ENCODE peak calls at places on chromosomes 13 and 19, in eight cellular contexts. One of them, this sample, is unnamed.

GRCh38 chr13:109309625-109310363 is 476.6 kb downstream of the IRS2 start:
- DNase-seq in osteoblast: no peak
- DNase-seq in left ventricle myocardium inferior: no peak
- DNase-seq in lower lobe of right lung: no peak
- DNase-seq in CD4-positive, alpha-beta memory T cell: no peak
- DNase-seq in endodermal cell: no peak
- DNase-seq in GM23248: no peak
- DNase-seq in CD8-positive, alpha-beta T cell: no peak
- DNase-seq in this sample: no peak

GRCh38 chr19:30546332-30546731 is 174.1 kb downstream of the ZNF536 start:
- DNase-seq in GM23248: no peak
- DNase-seq in lower lobe of right lung: no peak
- DNase-seq in left ventricle myocardium inferior: no peak
- DNase-seq in CD4-positive, alpha-beta memory T cell: no peak
- DNase-seq in CD8-positive, alpha-beta T cell: no peak
- DNase-seq in osteoblast: no peak
- DNase-seq in endodermal cell: no peak
- DNase-seq in this sample: no peak

GRCh38 chr13:61600360-61601033 is 184.8 kb upstream of the PCDH20 start:
- DNase-seq in left ventricle myocardium inferior: no peak
- DNase-seq in endodermal cell: no peak
- DNase-seq in GM23248: no peak
- DNase-seq in CD4-positive, alpha-beta memory T cell: no peak
- DNase-seq in osteoblast: no peak
- DNase-seq in CD8-positive, alpha-beta T cell: no peak
- DNase-seq in lower lobe of right lung: no peak
- DNase-seq in this sample: no peak

GRCh38 chr13:39132286-39132685 is 94.0 kb downstream of the NHLRC3 start:
- DNase-seq in left ventricle myocardium inferior: no peak
- DNase-seq in GM23248: peak; percentile 11
- DNase-seq in CD4-positive, alpha-beta memory T cell: no peak
- DNase-seq in osteoblast: peak; percentile 4
- DNase-seq in lower lobe of right lung: no peak
- DNase-seq in CD8-positive, alpha-beta T cell: no peak
- DNase-seq in endodermal cell: no peak
- DNase-seq in this sample: no peak

GRCh38 chr19:16386619-16387240 is 62.1 kb downstream of the KLF2 start:
- DNase-seq in osteoblast: peak; percentile 95
- DNase-seq in left ventricle myocardium inferior: peak; percentile 33
- DNase-seq in CD8-positive, alpha-beta T cell: no peak
- DNase-seq in GM23248: peak; percentile 74
- DNase-seq in lower lobe of right lung: no peak
- DNase-seq in CD4-positive, alpha-beta memory T cell: peak; percentile 66
- DNase-seq in endodermal cell: peak; percentile 85
- DNase-seq in this sample: peak; percentile 72

GRCh38 chr19:33624586-33625153 is 2.9 kb downstream of the CHST8 start:
- DNase-seq in GM23248: no peak
- DNase-seq in lower lobe of right lung: no peak
- DNase-seq in osteoblast: no peak
- DNase-seq in CD4-positive, alpha-beta memory T cell: no peak
- DNase-seq in left ventricle myocardium inferior: no peak
- DNase-seq in endodermal cell: no peak
- DNase-seq in CD8-positive, alpha-beta T cell: no peak
- DNase-seq in this sample: no peak

GRCh38 chr19:50512112-50512998 is 1.4 kb downstream of the ASPDH start:
- DNase-seq in GM23248: no peak
- DNase-seq in CD4-positive, alpha-beta memory T cell: no peak
- DNase-seq in lower lobe of right lung: peak; percentile 57
- DNase-seq in endodermal cell: no peak
- DNase-seq in left ventricle myocardium inferior: no peak
- DNase-seq in osteoblast: no peak
- DNase-seq in CD8-positive, alpha-beta T cell: no peak
- DNase-seq in this sample: peak; percentile 73

GRCh38 chr13:76189882-76190519 is 553.9 kb downstream of the LMO7 start:
- DNase-seq in CD8-positive, alpha-beta T cell: no peak
- DNase-seq in lower lobe of right lung: no peak
- DNase-seq in osteoblast: no peak
- DNase-seq in left ventricle myocardium inferior: no peak
- DNase-seq in CD4-positive, alpha-beta memory T cell: no peak
- DNase-seq in GM23248: no peak
- DNase-seq in endodermal cell: peak; percentile 65
- DNase-seq in this sample: peak; percentile 32

GRCh38 chr13:62113145-62113544 is 697.5 kb upstream of the PCDH20 start:
- DNase-seq in GM23248: no peak
- DNase-seq in lower lobe of right lung: no peak
- DNase-seq in osteoblast: no peak
- DNase-seq in CD4-positive, alpha-beta memory T cell: no peak
- DNase-seq in CD8-positive, alpha-beta T cell: no peak
- DNase-seq in left ventricle myocardium inferior: no peak
- DNase-seq in endodermal cell: no peak
- DNase-seq in this sample: no peak

GRCh38 chr13:85974604-85975366 is 175.6 kb upstream of the SLITRK6 start:
- DNase-seq in osteoblast: no peak
- DNase-seq in CD4-positive, alpha-beta memory T cell: no peak
- DNase-seq in endodermal cell: no peak
- DNase-seq in left ventricle myocardium inferior: no peak
- DNase-seq in CD8-positive, alpha-beta T cell: no peak
- DNase-seq in lower lobe of right lung: no peak
- DNase-seq in GM23248: no peak
- DNase-seq in this sample: no peak

GRCh38 chr13:99417821-99418662 is 83.2 kb upstream of the TM9SF2 start:
- DNase-seq in osteoblast: peak; percentile 62
- DNase-seq in CD8-positive, alpha-beta T cell: no peak
- DNase-seq in GM23248: peak; percentile 20
- DNase-seq in endodermal cell: no peak
- DNase-seq in left ventricle myocardium inferior: no peak
- DNase-seq in CD4-positive, alpha-beta memory T cell: no peak
- DNase-seq in lower lobe of right lung: no peak
- DNase-seq in this sample: no peak
- H3K4me1 ChIP-seq in osteoblast: no peaks in the 10 kb centered on the region
- H3K4me1 ChIP-seq in CD8-positive, alpha-beta T cell: peaks cover 96% of the 10 kb centered on the region
- H3K4me1 ChIP-seq in GM23248: no peaks in the 10 kb centered on the region
- H3K4me1 ChIP-seq in endodermal cell: peaks cover 7% of the 10 kb centered on the region
- H3K4me1 ChIP-seq in left ventricle myocardium inferior: no peaks in the 10 kb centered on the region
- H3K4me1 ChIP-seq in CD4-positive, alpha-beta memory T cell: peaks cover 42% of the 10 kb centered on the region
- H3K4me1 ChIP-seq in lower lobe of right lung: no peaks in the 10 kb centered on the region
- H3K4me1 ChIP-seq in this sample: no peaks in the 10 kb centered on the region

GRCh38 chr13:36131931-36132297 is 732 bp upstream of the DCLK1 start:
- DNase-seq in CD8-positive, alpha-beta T cell: no peak
- DNase-seq in GM23248: peak; percentile 33
- DNase-seq in left ventricle myocardium inferior: peak; percentile 72
- DNase-seq in CD4-positive, alpha-beta memory T cell: no peak
- DNase-seq in lower lobe of right lung: peak; percentile 74
- DNase-seq in endodermal cell: no peak
- DNase-seq in osteoblast: peak; percentile 90
- DNase-seq in this sample: peak; percentile 92

GRCh38 chr13:36130168-36130541 is 1.0 kb downstream of the DCLK1 start:
- DNase-seq in osteoblast: no peak
- DNase-seq in left ventricle myocardium inferior: no peak
- DNase-seq in CD4-positive, alpha-beta memory T cell: no peak
- DNase-seq in GM23248: no peak
- DNase-seq in lower lobe of right lung: no peak
- DNase-seq in endodermal cell: no peak
- DNase-seq in CD8-positive, alpha-beta T cell: no peak
- DNase-seq in this sample: no peak

GRCh38 chr13:36130542-36131214 is 504 bp downstream of the DCLK1 start:
- DNase-seq in lower lobe of right lung: peak; percentile 57
- DNase-seq in CD4-positive, alpha-beta memory T cell: no peak
- DNase-seq in endodermal cell: peak; percentile 85
- DNase-seq in CD8-positive, alpha-beta T cell: no peak
- DNase-seq in GM23248: peak; percentile 38
- DNase-seq in left ventricle myocardium inferior: peak; percentile 30
- DNase-seq in osteoblast: peak; percentile 80
- DNase-seq in this sample: peak; percentile 45

GRCh38 chr13:36131215-36131930 is at the start of gene DCLK1:
- DNase-seq in osteoblast: peak; percentile 84
- DNase-seq in CD8-positive, alpha-beta T cell: no peak
- DNase-seq in GM23248: peak; percentile 54
- DNase-seq in left ventricle myocardium inferior: peak; percentile 80
- DNase-seq in lower lobe of right lung: peak; percentile 51
- DNase-seq in CD4-positive, alpha-beta memory T cell: no peak
- DNase-seq in endodermal cell: peak; percentile 89
- DNase-seq in this sample: peak; percentile 82

DNA sequence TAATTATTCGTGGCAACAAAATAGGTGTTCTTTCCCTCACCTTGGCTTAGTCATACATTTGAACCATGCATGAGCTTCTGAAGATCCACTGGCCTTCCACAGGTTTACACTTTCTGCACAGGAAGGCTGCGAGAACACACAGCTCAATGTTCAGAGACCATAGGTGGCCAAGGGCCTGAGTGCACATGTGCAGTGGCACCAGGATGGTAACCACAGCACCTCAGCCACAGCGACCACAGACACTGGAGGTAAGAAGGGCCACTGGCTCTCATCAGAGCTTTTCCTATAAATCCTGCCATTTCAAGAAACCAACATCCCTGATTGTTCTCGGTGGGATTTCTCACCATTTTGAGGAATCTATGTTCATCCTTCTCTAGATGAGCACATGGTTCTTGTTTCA is 1.6 kb downstream of the DCLK1 start:
- DNase-seq in CD4-positive, alpha-beta memory T cell: no peak
- DNase-seq in left ventricle myocardium inferior: no peak
- DNase-seq in GM23248: no peak
- DNase-seq in CD8-positive, alpha-beta T cell: no peak
- DNase-seq in osteoblast: no peak
- DNase-seq in lower lobe of right lung: no peak
- DNase-seq in endodermal cell: no peak
- DNase-seq in this sample: no peak
- H3K27ac ChIP-seq in CD4-positive, alpha-beta memory T cell: no peak overlapping the region
- H3K27ac ChIP-seq in left ventricle myocardium inferior: no peak overlapping the region
- H3K27ac ChIP-seq in GM23248: no peak overlapping the region
- H3K27ac ChIP-seq in CD8-positive, alpha-beta T cell: no peak overlapping the region
- H3K27ac ChIP-seq in osteoblast: no peak overlapping the region
- H3K27ac ChIP-seq in lower lobe of right lung: no peak overlapping the region
- H3K27ac ChIP-seq in endodermal cell: no peak overlapping the region
- H3K27ac ChIP-seq in this sample: no peak overlapping the region

DNA sequence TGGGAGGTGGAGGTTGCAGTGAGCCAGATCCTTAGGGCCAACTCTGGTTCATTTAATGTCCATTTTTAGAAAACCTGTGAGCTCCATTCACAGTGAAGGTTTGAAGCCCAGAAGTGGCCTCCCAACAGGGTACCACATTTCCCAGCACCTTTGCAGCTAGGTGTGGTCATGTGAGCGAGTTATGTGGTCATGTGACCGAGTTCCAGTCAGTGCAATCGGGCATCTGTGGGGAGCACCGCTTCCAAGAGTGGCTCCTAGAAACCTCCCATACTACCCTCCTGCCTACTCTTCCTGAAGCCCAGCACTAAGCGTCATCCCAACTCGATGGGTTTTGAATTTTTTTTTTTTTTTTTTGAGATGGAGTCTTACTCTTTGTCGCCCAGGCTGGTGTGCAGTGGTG is 663 bp upstream of the PLA2G4C start:
- DNase-seq in endodermal cell: no peak
- DNase-seq in CD4-positive, alpha-beta memory T cell: no peak
- DNase-seq in CD8-positive, alpha-beta T cell: no peak
- DNase-seq in left ventricle myocardium inferior: no peak
- DNase-seq in osteoblast: no peak
- DNase-seq in GM23248: no peak
- DNase-seq in lower lobe of right lung: no peak
- DNase-seq in this sample: no peak
- H3K4me3 ChIP-seq in endodermal cell: no peak overlapping the region
- H3K4me3 ChIP-seq in CD4-positive, alpha-beta memory T cell: no peak overlapping the region
- H3K4me3 ChIP-seq in CD8-positive, alpha-beta T cell: no peak overlapping the region
- H3K4me3 ChIP-seq in left ventricle myocardium inferior: peak overlapping the region; percentile 67
- H3K4me3 ChIP-seq in osteoblast: no peak overlapping the region
- H3K4me3 ChIP-seq in GM23248: no peak overlapping the region
- H3K4me3 ChIP-seq in lower lobe of right lung: no peak overlapping the region
- H3K4me3 ChIP-seq in this sample: no peak overlapping the region

GRCh38 chr19:1751367-1752008 is 1.8 kb upstream of the ONECUT3 start:
- DNase-seq in endodermal cell: no peak
- DNase-seq in GM23248: no peak
- DNase-seq in lower lobe of right lung: no peak
- DNase-seq in CD8-positive, alpha-beta T cell: no peak
- DNase-seq in CD4-positive, alpha-beta memory T cell: no peak
- DNase-seq in osteoblast: no peak
- DNase-seq in left ventricle myocardium inferior: no peak
- DNase-seq in this sample: no peak

GRCh38 chr19:1752757-1753728 is at the start of gene ONECUT3:
- DNase-seq in lower lobe of right lung: no peak
- DNase-seq in left ventricle myocardium inferior: no peak
- DNase-seq in GM23248: peak; percentile 35
- DNase-seq in CD8-positive, alpha-beta T cell: no peak
- DNase-seq in osteoblast: no peak
- DNase-seq in CD4-positive, alpha-beta memory T cell: no peak
- DNase-seq in endodermal cell: peak; percentile 78
- DNase-seq in this sample: peak; percentile 40

GRCh38 chr19:1750343-1751021 is 2.8 kb upstream of the ONECUT3 start:
- DNase-seq in CD4-positive, alpha-beta memory T cell: no peak
- DNase-seq in lower lobe of right lung: no peak
- DNase-seq in left ventricle myocardium inferior: no peak
- DNase-seq in osteoblast: no peak
- DNase-seq in endodermal cell: no peak
- DNase-seq in GM23248: no peak
- DNase-seq in CD8-positive, alpha-beta T cell: no peak
- DNase-seq in this sample: no peak

GRCh38 chr19:1753730-1754442 is 580 bp downstream of the ONECUT3 start:
- DNase-seq in left ventricle myocardium inferior: no peak
- DNase-seq in CD8-positive, alpha-beta T cell: no peak
- DNase-seq in endodermal cell: no peak
- DNase-seq in lower lobe of right lung: no peak
- DNase-seq in osteoblast: no peak
- DNase-seq in CD4-positive, alpha-beta memory T cell: no peak
- DNase-seq in GM23248: no peak
- DNase-seq in this sample: no peak

GRCh38 chr19:1752009-1752756 is 1.1 kb upstream of the ONECUT3 start:
- DNase-seq in CD8-positive, alpha-beta T cell: no peak
- DNase-seq in CD4-positive, alpha-beta memory T cell: no peak
- DNase-seq in osteoblast: no peak
- DNase-seq in endodermal cell: no peak
- DNase-seq in left ventricle myocardium inferior: no peak
- DNase-seq in GM23248: no peak
- DNase-seq in lower lobe of right lung: no peak
- DNase-seq in this sample: no peak
- H3K4me1 ChIP-seq in CD8-positive, alpha-beta T cell: peaks cover 36% of the 10 kb centered on the region
- H3K4me1 ChIP-seq in CD4-positive, alpha-beta memory T cell: peaks cover 39% of the 10 kb centered on the region
- H3K4me1 ChIP-seq in osteoblast: peaks cover 6% of the 10 kb centered on the region
- H3K4me1 ChIP-seq in endodermal cell: peaks cover 2% of the 10 kb centered on the region
- H3K4me1 ChIP-seq in left ventricle myocardium inferior: peaks cover 41% of the 10 kb centered on the region
- H3K4me1 ChIP-seq in GM23248: peaks cover 2% of the 10 kb centered on the region
- H3K4me1 ChIP-seq in lower lobe of right lung: peaks cover 26% of the 10 kb centered on the region
- H3K4me1 ChIP-seq in this sample: no peaks in the 10 kb centered on the region

GRCh38 chr19:20077791-20078463 is at the start of gene ZNF90:
- DNase-seq in left ventricle myocardium inferior: peak; percentile 92
- DNase-seq in CD4-positive, alpha-beta memory T cell: peak; percentile 81
- DNase-seq in endodermal cell: peak; percentile 98
- DNase-seq in CD8-positive, alpha-beta T cell: peak; percentile 72
- DNase-seq in lower lobe of right lung: peak; percentile 88
- DNase-seq in osteoblast: peak; percentile 91
- DNase-seq in GM23248: peak; percentile 99
- DNase-seq in this sample: peak; percentile 98
- H3K27ac ChIP-seq in left ventricle myocardium inferior: peak within 1 kb of the TSS; percentile 27
- H3K27ac ChIP-seq in CD4-positive, alpha-beta memory T cell: no peak within 1 kb of the TSS
- H3K27ac ChIP-seq in endodermal cell: peak within 1 kb of the TSS; percentile 94
- H3K27ac ChIP-seq in CD8-positive, alpha-beta T cell: no peak within 1 kb of the TSS
- H3K27ac ChIP-seq in lower lobe of right lung: peak within 1 kb of the TSS; percentile 32
- H3K27ac ChIP-seq in osteoblast: peak within 1 kb of the TSS; percentile 36
- H3K27ac ChIP-seq in GM23248: peak within 1 kb of the TSS; percentile 49
- H3K27ac ChIP-seq in this sample: peak within 1 kb of the TSS; percentile 91

This sample was measured in right cardiac atrium.